ENCODE peak calls at places on chromosomes 3 and 15, in ten cellular contexts. One of them, this sample, is unnamed.

GRCh38 chr3:140205598-140205997 is 270.6 kb downstream of the CLSTN2 start:
- DNase-seq in cardiac fibroblast: no peak
- DNase-seq in hepatocyte: no peak
- DNase-seq in ovary: no peak
- DNase-seq in endothelial cell of umbilical vein: no peak
- DNase-seq in uterus: no peak
- DNase-seq in stomach: no peak
- DNase-seq in fibroblast of mammary gland: no peak
- DNase-seq in neural progenitor cell: no peak
- DNase-seq in OCI-LY7: no peak
- DNase-seq in this sample: no peak

GRCh38 chr15:43151688-43152087 is 18.3 kb downstream of the TMEM62 start:
- DNase-seq in cardiac fibroblast: no peak
- DNase-seq in hepatocyte: no peak
- DNase-seq in ovary: no peak
- DNase-seq in endothelial cell of umbilical vein: no peak
- DNase-seq in uterus: no peak
- DNase-seq in stomach: no peak
- DNase-seq in fibroblast of mammary gland: no peak
- DNase-seq in neural progenitor cell: no peak
- DNase-seq in OCI-LY7: no peak
- DNase-seq in this sample: no peak

GRCh38 chr3:49724586-49724985 is 835 bp upstream of the GMPPB start:
- DNase-seq in cardiac fibroblast: no peak
- DNase-seq in hepatocyte: no peak
- DNase-seq in ovary: no peak
- DNase-seq in endothelial cell of umbilical vein: no peak
- DNase-seq in uterus: peak
- DNase-seq in stomach: no peak
- DNase-seq in fibroblast of mammary gland: peak
- DNase-seq in neural progenitor cell: peak
- DNase-seq in OCI-LY7: peak
- DNase-seq in this sample: peak

GRCh38 chr15:98905981-98906711 is 101.4 kb downstream of the PGPEP1L start:
- DNase-seq in cardiac fibroblast: peak
- DNase-seq in hepatocyte: no peak
- DNase-seq in ovary: no peak
- DNase-seq in endothelial cell of umbilical vein: peak
- DNase-seq in uterus: peak
- DNase-seq in stomach: no peak
- DNase-seq in fibroblast of mammary gland: no peak
- DNase-seq in neural progenitor cell: no peak
- DNase-seq in OCI-LY7: no peak
- DNase-seq in this sample: peak

GRCh38 chr15:61051570-61052031 is 177.5 kb downstream of the RORA start:
- DNase-seq in cardiac fibroblast: peak
- DNase-seq in hepatocyte: peak
- DNase-seq in ovary: peak
- DNase-seq in endothelial cell of umbilical vein: peak
- DNase-seq in uterus: peak
- DNase-seq in stomach: no peak
- DNase-seq in fibroblast of mammary gland: peak
- DNase-seq in neural progenitor cell: peak
- DNase-seq in OCI-LY7: peak
- DNase-seq in this sample: peak

GRCh38 chr15:101488300-101489164 is 975 bp downstream of the PCSK6 start:
- DNase-seq in cardiac fibroblast: no peak
- DNase-seq in hepatocyte: peak
- DNase-seq in ovary: no peak
- DNase-seq in endothelial cell of umbilical vein: no peak
- DNase-seq in uterus: no peak
- DNase-seq in stomach: peak
- DNase-seq in fibroblast of mammary gland: no peak
- DNase-seq in neural progenitor cell: peak
- DNase-seq in OCI-LY7: no peak
- DNase-seq in this sample: no peak

GRCh38 chr15:24764375-24765171 is 89.0 kb downstream of the NPAP1 start:
- DNase-seq in cardiac fibroblast: no peak
- DNase-seq in hepatocyte: no peak
- DNase-seq in ovary: no peak
- DNase-seq in endothelial cell of umbilical vein: no peak
- DNase-seq in uterus: no peak
- DNase-seq in stomach: no peak
- DNase-seq in fibroblast of mammary gland: no peak
- DNase-seq in neural progenitor cell: no peak
- DNase-seq in OCI-LY7: no peak
- DNase-seq in this sample: no peak

GRCh38 chr3:184240384-184241140 is 8.2 kb downstream of the ALG3 start:
- DNase-seq in cardiac fibroblast: peak
- DNase-seq in hepatocyte: no peak
- DNase-seq in ovary: no peak
- DNase-seq in endothelial cell of umbilical vein: peak
- DNase-seq in uterus: no peak
- DNase-seq in stomach: no peak
- DNase-seq in fibroblast of mammary gland: peak
- DNase-seq in neural progenitor cell: peak
- DNase-seq in OCI-LY7: peak
- DNase-seq in this sample: peak

GRCh38 chr3:189276481-189277190 is 104.9 kb downstream of the TPRG1 start:
- DNase-seq in cardiac fibroblast: peak
- DNase-seq in hepatocyte: peak
- DNase-seq in ovary: no peak
- DNase-seq in endothelial cell of umbilical vein: no peak
- DNase-seq in uterus: no peak
- DNase-seq in stomach: no peak
- DNase-seq in fibroblast of mammary gland: peak
- DNase-seq in neural progenitor cell: no peak
- DNase-seq in OCI-LY7: peak
- DNase-seq in this sample: peak

GRCh38 chr3:46676601-46677071 is 16.8 kb downstream of the ALS2CL start:
- DNase-seq in cardiac fibroblast: no peak
- DNase-seq in hepatocyte: no peak
- DNase-seq in ovary: no peak
- DNase-seq in endothelial cell of umbilical vein: no peak
- DNase-seq in uterus: no peak
- DNase-seq in stomach: no peak
- DNase-seq in fibroblast of mammary gland: no peak
- DNase-seq in neural progenitor cell: no peak
- DNase-seq in OCI-LY7: no peak
- DNase-seq in this sample: no peak

GRCh38 chr3:156215751-156216150 is 95.4 kb downstream of the KCNAB1 start:
- DNase-seq in cardiac fibroblast: no peak
- DNase-seq in hepatocyte: no peak
- DNase-seq in ovary: no peak
- DNase-seq in endothelial cell of umbilical vein: no peak
- DNase-seq in uterus: no peak
- DNase-seq in stomach: no peak
- DNase-seq in fibroblast of mammary gland: no peak
- DNase-seq in neural progenitor cell: no peak
- DNase-seq in OCI-LY7: no peak
- DNase-seq in this sample: no peak

GRCh38 chr3:166211451-166211850 is 374.2 kb upstream of the BCHE start:
- DNase-seq in cardiac fibroblast: no peak
- DNase-seq in hepatocyte: no peak
- DNase-seq in ovary: no peak
- DNase-seq in endothelial cell of umbilical vein: no peak
- DNase-seq in uterus: no peak
- DNase-seq in stomach: no peak
- DNase-seq in fibroblast of mammary gland: no peak
- DNase-seq in neural progenitor cell: peak
- DNase-seq in OCI-LY7: no peak
- DNase-seq in this sample: no peak

GRCh38 chr15:78266229-78266628 is 1.9 kb downstream of the DNAJA4 start:
- DNase-seq in cardiac fibroblast: no peak
- DNase-seq in hepatocyte: no peak
- DNase-seq in ovary: no peak
- DNase-seq in endothelial cell of umbilical vein: no peak
- DNase-seq in uterus: no peak
- DNase-seq in stomach: no peak
- DNase-seq in fibroblast of mammary gland: no peak
- DNase-seq in neural progenitor cell: no peak
- DNase-seq in OCI-LY7: no peak
- DNase-seq in this sample: peak
- H3K4me3 ChIP-seq in cardiac fibroblast: no peak
- H3K4me3 ChIP-seq in hepatocyte: no peak
- H3K4me3 ChIP-seq in ovary: no peak
- H3K4me3 ChIP-seq in endothelial cell of umbilical vein: no peak
- H3K4me3 ChIP-seq in uterus: no peak
- H3K4me3 ChIP-seq in stomach: no peak
- H3K4me3 ChIP-seq in fibroblast of mammary gland: no peak
- H3K4me3 ChIP-seq in neural progenitor cell: no peak
- H3K4me3 ChIP-seq in OCI-LY7: no peak
- H3K4me3 ChIP-seq in this sample: peak

GRCh38 chr3:133168025-133168401 is 129.8 kb downstream of the TMEM108 start:
- DNase-seq in cardiac fibroblast: no peak
- DNase-seq in hepatocyte: no peak
- DNase-seq in ovary: no peak
- DNase-seq in endothelial cell of umbilical vein: no peak
- DNase-seq in uterus: no peak
- DNase-seq in stomach: no peak
- DNase-seq in fibroblast of mammary gland: no peak
- DNase-seq in neural progenitor cell: no peak
- DNase-seq in OCI-LY7: no peak
- DNase-seq in this sample: no peak
- TF ChIP-seq CTCF in cardiac fibroblast: peak
- TF ChIP-seq CTCF in hepatocyte: no peak
- TF ChIP-seq CTCF in ovary: no peak
- TF ChIP-seq CTCF in endothelial cell of umbilical vein: no peak
- TF ChIP-seq CTCF in uterus: no peak
- TF ChIP-seq CTCF in stomach: no peak
- TF ChIP-seq CTCF in fibroblast of mammary gland: no peak
- TF ChIP-seq CTCF in neural progenitor cell: peak
- TF ChIP-seq CTCF in OCI-LY7: peak
- TF ChIP-seq CTCF in this sample: no peak

GRCh38 chr15:91944334-91944733 is 90.8 kb downstream of the SLCO3A1 start:
- DNase-seq in cardiac fibroblast: no peak
- DNase-seq in hepatocyte: no peak
- DNase-seq in ovary: no peak
- DNase-seq in endothelial cell of umbilical vein: no peak
- DNase-seq in uterus: no peak
- DNase-seq in stomach: no peak
- DNase-seq in fibroblast of mammary gland: no peak
- DNase-seq in neural progenitor cell: no peak
- DNase-seq in OCI-LY7: no peak
- DNase-seq in this sample: no peak

GRCh38 chr15:91941871-91942270 is 88.4 kb downstream of the SLCO3A1 start:
- DNase-seq in cardiac fibroblast: peak
- DNase-seq in hepatocyte: no peak
- DNase-seq in ovary: no peak
- DNase-seq in endothelial cell of umbilical vein: no peak
- DNase-seq in uterus: no peak
- DNase-seq in stomach: no peak
- DNase-seq in fibroblast of mammary gland: peak
- DNase-seq in neural progenitor cell: no peak
- DNase-seq in OCI-LY7: no peak
- DNase-seq in this sample: peak

GRCh38 chr15:91940466-91941381 is 87.2 kb downstream of the SLCO3A1 start:
- DNase-seq in cardiac fibroblast: no peak
- DNase-seq in hepatocyte: no peak
- DNase-seq in ovary: no peak
- DNase-seq in endothelial cell of umbilical vein: no peak
- DNase-seq in uterus: no peak
- DNase-seq in stomach: no peak
- DNase-seq in fibroblast of mammary gland: peak
- DNase-seq in neural progenitor cell: no peak
- DNase-seq in OCI-LY7: no peak
- DNase-seq in this sample: peak

GRCh38 chr15:91945385-91945784 is 91.9 kb downstream of the SLCO3A1 start:
- DNase-seq in cardiac fibroblast: no peak
- DNase-seq in hepatocyte: no peak
- DNase-seq in ovary: no peak
- DNase-seq in endothelial cell of umbilical vein: no peak
- DNase-seq in uterus: no peak
- DNase-seq in stomach: no peak
- DNase-seq in fibroblast of mammary gland: no peak
- DNase-seq in neural progenitor cell: no peak
- DNase-seq in OCI-LY7: no peak
- DNase-seq in this sample: no peak

GRCh38 chr15:91942676-91943417 is 89.3 kb downstream of the SLCO3A1 start:
- DNase-seq in cardiac fibroblast: peak
- DNase-seq in hepatocyte: peak
- DNase-seq in ovary: peak
- DNase-seq in endothelial cell of umbilical vein: no peak
- DNase-seq in uterus: peak
- DNase-seq in stomach: peak
- DNase-seq in fibroblast of mammary gland: peak
- DNase-seq in neural progenitor cell: no peak
- DNase-seq in OCI-LY7: peak
- DNase-seq in this sample: peak
- H3K4me3 ChIP-seq in cardiac fibroblast: peak
- H3K4me3 ChIP-seq in hepatocyte: no peak
- H3K4me3 ChIP-seq in ovary: no peak
- H3K4me3 ChIP-seq in endothelial cell of umbilical vein: no peak
- H3K4me3 ChIP-seq in uterus: no peak
- H3K4me3 ChIP-seq in stomach: no peak
- H3K4me3 ChIP-seq in fibroblast of mammary gland: peak
- H3K4me3 ChIP-seq in neural progenitor cell: no peak
- H3K4me3 ChIP-seq in OCI-LY7: no peak
- H3K4me3 ChIP-seq in this sample: no peak

DNA sequence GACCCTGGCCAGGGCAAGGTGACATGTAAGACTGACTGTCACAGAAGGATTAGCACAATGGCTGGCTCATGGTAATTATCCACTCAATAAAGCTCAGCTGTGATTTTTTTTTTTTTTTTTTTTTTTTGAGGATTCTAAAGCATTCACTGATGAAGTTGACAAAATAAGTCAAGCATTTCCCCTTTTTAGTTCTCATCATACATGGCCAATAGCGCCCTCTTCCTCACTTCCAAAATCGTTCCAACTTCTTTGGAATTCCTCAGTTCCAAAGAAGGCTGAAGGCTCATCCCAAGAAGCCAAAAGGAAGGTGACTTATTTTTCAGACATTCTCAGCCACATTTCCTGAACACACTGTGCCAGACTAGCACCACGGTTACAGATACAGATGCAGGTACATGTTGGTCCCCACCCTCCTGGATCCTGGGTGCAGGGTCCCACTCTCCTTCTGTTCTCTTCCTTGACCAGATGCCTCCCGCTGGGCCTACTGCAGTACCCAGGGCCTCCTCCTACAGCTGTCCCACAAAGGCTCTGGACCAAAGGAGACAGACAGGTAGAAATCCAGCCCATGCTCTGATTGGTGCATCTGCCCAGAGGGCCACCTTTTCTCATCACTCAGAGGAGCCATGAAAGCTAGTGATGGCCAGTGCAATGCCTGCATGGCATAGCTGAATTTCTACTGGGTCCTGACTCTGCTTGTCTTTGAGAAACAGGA is 202.6 kb downstream of the UACA start:
- DNase-seq in cardiac fibroblast: no peak
- DNase-seq in hepatocyte: no peak
- DNase-seq in ovary: no peak
- DNase-seq in endothelial cell of umbilical vein: no peak
- DNase-seq in uterus: no peak
- DNase-seq in stomach: peak
- DNase-seq in fibroblast of mammary gland: peak
- DNase-seq in neural progenitor cell: no peak
- DNase-seq in OCI-LY7: no peak
- DNase-seq in this sample: no peak
- TF ChIP-seq CTCF in cardiac fibroblast: no peak
- TF ChIP-seq CTCF in hepatocyte: peak
- TF ChIP-seq CTCF in ovary: no peak
- TF ChIP-seq CTCF in endothelial cell of umbilical vein: no peak
- TF ChIP-seq CTCF in uterus: no peak
- TF ChIP-seq CTCF in stomach: no peak
- TF ChIP-seq CTCF in fibroblast of mammary gland: no peak
- TF ChIP-seq CTCF in neural progenitor cell: peak
- TF ChIP-seq CTCF in OCI-LY7: no peak
- TF ChIP-seq CTCF in this sample: no peak

GRCh38 chr3:119500265-119500664 is 1.9 kb downstream of the TIMMDC1 start:
- DNase-seq in cardiac fibroblast: no peak
- DNase-seq in hepatocyte: no peak
- DNase-seq in ovary: no peak
- DNase-seq in endothelial cell of umbilical vein: peak
- DNase-seq in uterus: no peak
- DNase-seq in stomach: no peak
- DNase-seq in fibroblast of mammary gland: no peak
- DNase-seq in neural progenitor cell: no peak
- DNase-seq in OCI-LY7: no peak
- DNase-seq in this sample: no peak
- H3K4me3 ChIP-seq in cardiac fibroblast: no peak
- H3K4me3 ChIP-seq in hepatocyte: no peak
- H3K4me3 ChIP-seq in ovary: no peak
- H3K4me3 ChIP-seq in endothelial cell of umbilical vein: no peak
- H3K4me3 ChIP-seq in uterus: no peak
- H3K4me3 ChIP-seq in stomach: no peak
- H3K4me3 ChIP-seq in fibroblast of mammary gland: no peak
- H3K4me3 ChIP-seq in neural progenitor cell: peak
- H3K4me3 ChIP-seq in OCI-LY7: peak
- H3K4me3 ChIP-seq in this sample: peak